ENCODE peak calls at places on chromosomes 16 and 17, in five cellular contexts. C is neuronal stem cell, D is mesendoderm, K is H1, J is IMR-90. H is an unnamed sample.

GRCh38 chr16:50598936-50599361 is 50.8 kb downstream of the NKD1 start:
- DNase-seq in J (no peak), D (no peak), C (no peak), K (no peak), H (no peak)

GRCh38 chr17:48915459-48916282 is 7.5 kb downstream of the UBE2Z start:
- DNase-seq in D (no peak), K (no peak), J (peak; percentile 93), C (no peak), H (no peak)

GRCh38 chr16:3643095-3643730 is 11.3 kb upstream of the DNASE1 start:
- DNase-seq in D (no peak), J (no peak), K (no peak), C (no peak), H (no peak)

GRCh38 chr16:58709338-58709737 is 24.8 kb upstream of the SLC38A7 start:
- DNase-seq in K (no peak), D (no peak), J (no peak), C (no peak), H (no peak)

GRCh38 chr17:59534583-59534982 is 30.8 kb upstream of the DHX40 start:
- DNase-seq in D (no peak), C (no peak), J (no peak), K (no peak), H (no peak)

GRCh38 chr16:424033-424622 is 1.3 kb upstream of the RAB11FIP3 start:
- DNase-seq in C (no peak), K (no peak), J (peak; percentile 94), D (no peak), H (no peak)

GRCh38 chr16:72932677-72933335 is 115.1 kb downstream of the ZFHX3 start:
- DNase-seq in J (no peak), K (no peak), D (no peak), C (no peak), H (no peak)

GRCh38 chr16:48250520-48251278 is 3.4 kb upstream of the ABCC11 start:
- DNase-seq in J (no peak), C (no peak), D (no peak), K (no peak), H (no peak)

GRCh38 chr17:45398800-45399199 is 33.9 kb downstream of the ARHGAP27 start:
- DNase-seq in K (no peak), J (no peak), C (no peak), D (peak; percentile 45), H (peak; percentile 53)

GRCh38 chr16:80014241-80014939 is 413.9 kb upstream of the MAF start:
- DNase-seq in K (no peak), D (no peak), J (no peak), C (no peak), H (no peak)

GRCh38 chr16:89801800-89802199 is 14.6 kb downstream of the FANCA start:
- DNase-seq in J (peak; percentile 59), D (no peak), K (no peak), C (no peak), H (no peak)

GRCh38 chr17:78247304-78247703 is 15.9 kb downstream of the TMEM235 start:
- DNase-seq in J (no peak), C (no peak), D (peak; percentile 79), K (no peak), H (no peak)

GRCh38 chr16:50276128-50276444 is 9.7 kb downstream of the ADCY7 start:
- DNase-seq in D (no peak), J (no peak), C (no peak), K (no peak), H (no peak)

GRCh38 chr17:78421534-78422266 is 43.3 kb downstream of the PGS1 start:
- DNase-seq in K (peak; percentile 65), C (peak; percentile 71), D (peak; percentile 84), J (peak; percentile 65), H (peak; percentile 92)

GRCh38 chr17:46135879-46136562 is 57.2 kb downstream of the KANSL1 start:
- DNase-seq in D (no peak), K (no peak), C (no peak), J (no peak), H (no peak)

GRCh38 chr17:73341350-73342056 is 29.7 kb upstream of the CDC42EP4 start:
- DNase-seq in K (no peak), D (no peak), J (no peak), C (no peak), H (no peak)

GRCh38 chr16:29663020-29663828 is at the start of gene SPN:
- DNase-seq in C (no peak), J (no peak), D (no peak), K (no peak), H (no peak)

GRCh38 chr17:45123930-45124796 is 8.2 kb downstream of the PLCD3 start:
- DNase-seq in C (no peak), K (no peak), D (peak; percentile 81), J (peak; percentile 91), H (peak; percentile 75)

GRCh38 chr16:27453476-27453825 is 51.5 kb downstream of the IL21R start:
- DNase-seq in J (no peak), C (no peak), K (no peak), D (no peak), H (no peak)

GRCh38 chr16:87464691-87465300 is 28.0 kb downstream of the ZCCHC14 start:
- DNase-seq in C (no peak), J (peak; percentile 96), K (no peak), D (no peak), H (no peak)

GRCh38 chr16:24520983-24521382 is 18.4 kb upstream of the RBBP6 start:
- DNase-seq in C (no peak), D (no peak), K (no peak), J (no peak), H (no peak)

GRCh38 chr16:54287758-54288591 is 1.4 kb upstream of the IRX3 start:
- DNase-seq in C (peak; percentile 24), J (no peak), D (peak; percentile 51), K (no peak), H (peak; percentile 39)

GRCh38 chr17:19015428-19015827 is 10.9 kb upstream of the FAM83G start:
- DNase-seq in J (no peak), C (no peak), K (no peak), D (no peak), H (no peak)

GRCh38 chr16:89615596-89616090 is 2.2 kb downstream of the DPEP1 start:
- DNase-seq in K (no peak), J (no peak), D (no peak), C (no peak), H (peak; percentile 71)

GRCh38 chr17:47692895-47693666 is 880 bp upstream of the TBKBP1 start:
- DNase-seq in C (no peak), D (peak; percentile 68), K (no peak), J (no peak), H (peak; percentile 60)

GRCh38 chr17:3989156-3989886 is 25.1 kb upstream of the ATP2A3 start:
- DNase-seq in K (no peak), C (no peak), D (no peak), J (no peak), H (peak; percentile 33)

GRCh38 chr16:49739381-49739780 is 116.5 kb downstream of the ZNF423 start:
- DNase-seq in K (no peak), C (no peak), J (no peak), D (peak; percentile 85), H (peak; percentile 76)

GRCh38 chr16:23357761-23358290 is 55.7 kb downstream of the SCNN1B start:
- DNase-seq in C (no peak), D (no peak), K (no peak), J (no peak), H (no peak)

GRCh38 chr16:4057439-4057877 is 58.8 kb downstream of the ADCY9 start:
- DNase-seq in J (no peak), K (no peak), C (no peak), D (no peak), H (no peak)

GRCh38 chr17:81821603-81822311 is 11.3 kb downstream of the MCRIP1 start:
- DNase-seq in J (peak; percentile 29), D (peak; percentile 64), K (no peak), C (no peak), H (peak; percentile 79)

GRCh38 chr17:61409301-61410099 is 9.9 kb downstream of the TBX2 start:
- DNase-seq in D (no peak), K (no peak), C (no peak), J (peak; percentile 78), H (peak; percentile 62)
- H3K27ac ChIP-seq in D (no peak overlapping the region), K (no peak overlapping the region), C (no peak overlapping the region), J (peak overlapping the region; percentile 100), H (no peak overlapping the region)

GRCh38 chr17:10215286-10215685 is 16.9 kb upstream of the GAS7 start:
- DNase-seq in J (no peak), D (no peak), K (no peak), C (no peak), H (no peak)
- H2BK5ac ChIP-seq in J (no peak overlapping the region), D (no peak overlapping the region), K (peak overlapping the region; percentile 79), C (no peak overlapping the region), H (no peak overlapping the region)

GRCh38 chr16:84726079-84726669 is 26.4 kb downstream of the USP10 start:
- DNase-seq in K (peak; percentile 36), D (peak; percentile 85), C (peak; percentile 80), J (peak; percentile 85), H (peak; percentile 79)
- H3K27ac ChIP-seq in K (no peak overlapping the region), D (peak overlapping the region; percentile 62), C (no peak overlapping the region), J (peak overlapping the region; percentile 24), H (no peak overlapping the region)

GRCh38 chr16:67170168-67170947 is at the start of gene NOL3:
- DNase-seq in J (peak; percentile 76), C (no peak), D (peak; percentile 90), K (no peak), H (peak; percentile 93)
- H2BK5ac ChIP-seq in J (peak within 1 kb of the TSS; percentile 93), C (peak within 1 kb of the TSS; percentile 32), D (peak within 1 kb of the TSS; percentile 23), K (no peak within 1 kb of the TSS), H (no peak within 1 kb of the TSS)

GRCh38 chr16:68000024-68000423 is 740 bp upstream of the DPEP2 start:
- DNase-seq in C (no peak), D (no peak), J (no peak), K (no peak), H (no peak)
- H3K27ac ChIP-seq in C (no peak overlapping the region), D (no peak overlapping the region), J (no peak overlapping the region), K (no peak overlapping the region), H (no peak overlapping the region)

GRCh38 chr17:42422412-42422957 is 571 bp downstream of the CAVIN1 start:
- DNase-seq in K (no peak), J (peak; percentile 32), D (peak; percentile 68), C (no peak), H (peak; percentile 71)
- H2BK5ac ChIP-seq in K (peak overlapping the region; percentile 75), J (peak overlapping the region; percentile 97), D (no peak overlapping the region), C (peak overlapping the region; percentile 66), H (no peak overlapping the region)

DNA sequence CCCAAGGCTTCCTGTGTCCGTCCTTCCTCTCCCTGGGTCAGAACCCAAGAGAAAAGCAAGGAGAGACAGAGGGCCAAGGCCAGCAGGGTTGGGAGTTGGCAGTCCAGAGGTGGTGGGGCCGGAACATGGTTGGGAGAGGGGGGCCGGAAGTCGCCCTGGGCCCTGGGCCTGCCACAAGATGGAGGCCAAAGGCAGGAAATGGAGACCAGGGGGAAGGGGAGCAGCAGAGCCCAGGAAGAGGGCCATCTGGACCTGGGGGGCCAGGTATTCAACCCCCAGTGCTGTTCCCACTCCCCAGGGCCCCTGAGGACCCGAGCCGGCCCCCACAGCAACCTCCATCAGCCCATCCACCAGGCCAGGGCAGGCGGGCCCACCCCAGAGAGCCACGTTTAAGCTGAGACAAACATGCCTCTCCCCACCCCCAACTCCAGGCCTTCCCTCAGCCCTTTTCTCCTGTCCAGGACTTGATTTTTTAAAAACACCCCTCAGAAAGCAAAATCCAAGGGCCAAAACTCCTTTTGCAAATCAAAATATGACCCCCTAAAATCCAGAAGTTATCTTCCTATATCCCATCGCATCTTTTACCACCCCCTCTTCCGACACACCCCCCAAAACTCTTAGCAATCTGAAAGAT is 4.4 kb upstream of the BCL6B start:
- DNase-seq in D (no peak), K (no peak), C (no peak), J (no peak), H (no peak)
- H3K27ac ChIP-seq in D (no peak overlapping the region), K (no peak overlapping the region), C (no peak overlapping the region), J (no peak overlapping the region), H (no peak overlapping the region)